ENCODE peak calls at places on chromosomes 7 and 10, in five cellular contexts. C is GM12878, U is HepG2, W is upper lobe of left lung, E is K562. A is an unnamed sample.
A peak's percentile ranks its signal among the peaks of the same experiment; 100 is the strongest.

GRCh38 chr10:34702093-34702952 is 112.8 kb downstream of the PARD3 start:
- ATAC-seq in C (no peak), E (no peak), W (no peak), U (peak; percentile 48), A (no peak)

GRCh38 chr7:1121886-1122831 is 34.2 kb downstream of the GPER1 start:
- ATAC-seq in E (no peak), U (no peak), W (no peak), C (no peak), A (no peak)

GRCh38 chr10:48572414-48572813 is 32.5 kb downstream of the ARHGAP22 start:
- ATAC-seq in U (no peak), C (no peak), E (no peak), W (no peak), A (no peak)

GRCh38 chr10:113995201-113995600 is 48.5 kb upstream of the ADRB1 start:
- ATAC-seq in E (no peak), U (no peak), C (no peak), W (no peak), A (no peak)

GRCh38 chr10:34097682-34098081 is 717.4 kb downstream of the PARD3 start:
- ATAC-seq in W (no peak), E (no peak), U (peak; percentile 45), C (no peak), A (no peak)

GRCh38 chr7:132207211-132207610 is 369.1 kb downstream of the PLXNA4 start:
- ATAC-seq in U (no peak), W (no peak), C (no peak), E (no peak), A (no peak)

GRCh38 chr10:114479307-114479706 is 75.0 kb upstream of the AFAP1L2 start:
- ATAC-seq in W (no peak), C (no peak), E (no peak), U (peak; percentile 69), A (peak; percentile 53)

GRCh38 chr7:128275651-128276050 is 34.6 kb downstream of the LEP start:
- ATAC-seq in W (no peak), C (no peak), E (no peak), U (no peak), A (no peak)

GRCh38 chr7:34043461-34044318 is 138.4 kb downstream of the BMPER start:
- ATAC-seq in U (no peak), W (no peak), C (no peak), E (no peak), A (peak; percentile 4)

GRCh38 chr7:123662755-123663154 is 7.1 kb downstream of the LMOD2 start:
- ATAC-seq in C (no peak), E (peak; percentile 34), U (no peak), W (no peak), A (no peak)

GRCh38 chr7:43693687-43694398 is 35.5 kb downstream of the COA1 start:
- ATAC-seq in W (no peak), E (no peak), U (peak; percentile 69), C (no peak), A (no peak)

GRCh38 chr7:149772821-149773425 is 465 bp downstream of the ZNF467 start:
- ATAC-seq in E (peak; percentile 9), U (no peak), C (no peak), W (no peak), A (no peak)

GRCh38 chr10:120415709-120416330 is 41.2 kb upstream of the PLPP4 start:
- ATAC-seq in C (no peak), W (no peak), U (no peak), E (no peak), A (no peak)

GRCh38 chr7:16667355-16667754 is 21.4 kb downstream of the BZW2 start:
- ATAC-seq in E (no peak), U (no peak), C (no peak), W (no peak), A (no peak)

GRCh38 chr7:152872745-152873118 is 113.2 kb downstream of the ACTR3B start:
- ATAC-seq in U (peak; percentile 29), C (no peak), E (peak; percentile 37), W (no peak), A (no peak)

GRCh38 chr10:46270086-46270811 is 16.5 kb upstream of the ANTXRL start:
- ATAC-seq in E (no peak), U (no peak), W (no peak), C (no peak), A (no peak)

GRCh38 chr10:48444861-48445841 is 138.7 kb downstream of the MAPK8 start:
- ATAC-seq in E (peak; percentile 7), C (peak; percentile 14), U (peak; percentile 63), W (peak; percentile 32), A (no peak)

GRCh38 chr7:36600869-36601530 is 123.3 kb downstream of the AOAH start:
- ATAC-seq in E (no peak), W (peak; percentile 70), U (peak; percentile 41), C (peak; percentile 69), A (no peak)

GRCh38 chr7:107856806-107857540 is 34.0 kb upstream of the DLD start:
- ATAC-seq in W (no peak), C (peak; percentile 62), U (peak; percentile 96), E (no peak), A (no peak)

GRCh38 chr7:40024048-40024447 is 74.0 kb downstream of the CDK13 start:
- ATAC-seq in U (no peak), E (no peak), W (no peak), C (no peak), A (no peak)

GRCh38 chr7:101792051-101792651 is 25.3 kb upstream of the CUX1 start:
- ATAC-seq in W (no peak), C (no peak), U (no peak), E (no peak), A (peak; percentile 82)

GRCh38 chr7:159096736-159097581 is 47.7 kb downstream of the VIPR2 start:
- ATAC-seq in E (no peak), C (no peak), U (no peak), W (no peak), A (peak; percentile 66)

GRCh38 chr7:143283344-143283743 is 1.4 kb upstream of the TMEM139 start:
- ATAC-seq in U (no peak), E (no peak), C (no peak), W (no peak), A (no peak)

GRCh38 chr10:86036544-86036831 is 330.1 kb downstream of the GRID1 start:
- ATAC-seq in C (no peak), U (no peak), W (no peak), E (peak; percentile 74), A (no peak)

GRCh38 chr7:123747089-123747488 is 1.7 kb downstream of the WASL start:
- ATAC-seq in C (peak; percentile 4), U (no peak), W (no peak), E (no peak), A (no peak)

GRCh38 chr7:36684951-36685350 is 39.3 kb downstream of the AOAH start:
- ATAC-seq in W (no peak), C (no peak), U (no peak), E (no peak), A (no peak)

GRCh38 chr10:23294638-23295247 is 49.9 kb downstream of the C10orf67 start:
- ATAC-seq in W (no peak), U (no peak), E (no peak), C (no peak), A (no peak)
- TF ChIP-seq CTCF in W (no peak), U (peak; percentile 17), E (peak; percentile 19), C (peak; percentile 24), A (peak; percentile 22)

GRCh38 chr7:70415179-70415972 is 716.6 kb upstream of the GALNT17 start:
- ATAC-seq in U (no peak), C (peak; percentile 87), E (no peak), W (no peak), A (no peak)

GRCh38 chr7:70416611-70417010 is 715.3 kb upstream of the GALNT17 start:
- ATAC-seq in W (no peak), C (peak; percentile 46), U (no peak), E (no peak), A (no peak)

GRCh38 chr7:70410134-70410750 is 721.7 kb upstream of the GALNT17 start:
- ATAC-seq in C (no peak), E (no peak), U (no peak), W (no peak), A (no peak)

GRCh38 chr7:70417061-70417655 is 714.8 kb upstream of the GALNT17 start:
- ATAC-seq in C (no peak), W (peak; percentile 13), U (no peak), E (no peak), A (no peak)

GRCh38 chr7:70414368-70414767 is 717.6 kb upstream of the GALNT17 start:
- ATAC-seq in W (no peak), U (no peak), C (no peak), E (no peak), A (no peak)
- TF ChIP-seq EP300 in W (no peak), U (no peak), C (no peak), E (no peak), A (no peak)

DNA sequence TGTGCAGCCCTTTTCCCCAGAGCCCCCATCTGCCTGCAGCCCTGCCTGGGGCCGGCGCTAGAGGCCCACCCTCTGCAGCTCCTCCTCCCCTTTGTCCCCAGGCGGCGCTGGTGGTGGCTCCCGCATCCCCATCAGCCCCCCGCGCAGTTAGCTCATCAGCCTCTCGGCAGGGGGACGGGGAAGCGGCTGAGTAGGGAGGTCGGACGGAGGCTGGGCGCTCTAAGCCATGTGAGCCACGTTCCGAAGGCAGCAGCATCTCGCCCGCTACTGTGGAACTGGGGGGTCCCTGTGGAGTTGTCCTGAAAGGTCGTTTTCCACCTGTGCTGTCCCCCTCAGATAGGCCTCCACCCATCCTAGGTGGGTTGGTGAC is 29.0 kb downstream of the GBX1 start:
- ATAC-seq in U (no peak), C (no peak), E (no peak), W (no peak), A (no peak)
- TF ChIP-seq POLR2AphosphoS5 in U (no peak), C (no peak), E (no peak), W (no peak), A (no peak)

GRCh38 chr10:78520737-78521430 is 487.2 kb downstream of the RPS24 start:
- ATAC-seq in C (no peak), U (peak; percentile 97), W (no peak), E (peak; percentile 73), A (no peak)
- TF ChIP-seq CTCF in C (no peak), U (peak; percentile 75), W (no peak), E (peak; percentile 41), A (peak; percentile 48)